ENCODE peak calls at places on chromosome 22, in nine cellular contexts. P, K, L, M, S, O, J, X and E are unnamed samples.

GRCh38 chr22:28051787-28052356 is 132.8 kb upstream of the PITPNB start:
- DNase-seq in P (peak), K (peak), L (peak), M (peak), S (peak), O (peak), J (peak), X (peak), E (no peak)

GRCh38 chr22:43922123-43922522 is 1.5 kb upstream of the PNPLA3 start:
- DNase-seq in P (no peak), K (no peak), L (no peak), M (peak), S (no peak), O (no peak), J (no peak), X (no peak), E (no peak)

GRCh38 chr22:35631597-35631996 is 14.5 kb upstream of the MB start:
- DNase-seq in P (peak), K (no peak), L (peak), M (no peak), S (peak), O (peak), J (peak), X (peak), E (no peak)

GRCh38 chr22:36445158-36445668 is 36.2 kb downstream of the TXN2 start:
- DNase-seq in P (peak), K (peak), L (no peak), M (no peak), S (no peak), O (no peak), J (no peak), X (no peak), E (no peak)

GRCh38 chr22:27583930-27584329 is 217.6 kb downstream of the MN1 start:
- DNase-seq in P (no peak), K (no peak), L (no peak), M (no peak), S (no peak), O (no peak), J (no peak), X (no peak), E (no peak)

GRCh38 chr22:49620666-49621065 is 207.0 kb downstream of the BRD1 start:
- DNase-seq in P (no peak), K (no peak), L (no peak), M (no peak), S (no peak), O (no peak), J (no peak), X (no peak), E (no peak)

GRCh38 chr22:30541979-30542810 is 4.3 kb downstream of the SEC14L6 start:
- DNase-seq in P (no peak), K (peak), L (no peak), M (peak), S (peak), O (no peak), J (no peak), X (no peak), E (no peak)

GRCh38 chr22:39448205-39449054 is 8.4 kb upstream of the MGAT3 start:
- DNase-seq in P (no peak), K (no peak), L (no peak), M (no peak), S (no peak), O (no peak), J (no peak), X (no peak), E (no peak)

GRCh38 chr22:24414984-24415945 is 12.1 kb upstream of the ADORA2A start:
- DNase-seq in P (no peak), K (no peak), L (no peak), M (no peak), S (no peak), O (no peak), J (no peak), X (no peak), E (no peak)

GRCh38 chr22:42902875-42903510 is 45.9 kb upstream of the ARFGAP3 start:
- DNase-seq in P (peak), K (no peak), L (no peak), M (peak), S (no peak), O (no peak), J (no peak), X (no peak), E (no peak)

GRCh38 chr22:23536821-23537345 is 43.2 kb downstream of the IGLL1 start:
- DNase-seq in P (no peak), K (no peak), L (no peak), M (no peak), S (no peak), O (no peak), J (no peak), X (no peak), E (no peak)

GRCh38 chr22:50342651-50343540 is at the start of gene PPP6R2:
- DNase-seq in P (peak), K (peak), L (peak), M (peak), S (peak), O (peak), J (peak), X (peak), E (peak)

GRCh38 chr22:49100316-49100715 is 727.4 kb downstream of the BRD1 start:
- DNase-seq in P (no peak), K (no peak), L (no peak), M (no peak), S (no peak), O (no peak), J (no peak), X (no peak), E (no peak)

GRCh38 chr22:44707178-44707577 is 5.2 kb downstream of the PRR5 start:
- DNase-seq in P (no peak), K (no peak), L (no peak), M (no peak), S (no peak), O (no peak), J (no peak), X (no peak), E (no peak)

GRCh38 chr22:23098718-23099524 is 28.6 kb downstream of the GNAZ start:
- DNase-seq in P (no peak), K (peak), L (no peak), M (no peak), S (no peak), O (no peak), J (peak), X (no peak), E (no peak)

GRCh38 chr22:27327497-27327896 is 474.1 kb downstream of the MN1 start:
- DNase-seq in P (no peak), K (no peak), L (no peak), M (no peak), S (no peak), O (no peak), J (no peak), X (no peak), E (no peak)

GRCh38 chr22:30598986-30599385 is 7.3 kb upstream of the PES1 start:
- DNase-seq in P (no peak), K (no peak), L (no peak), M (no peak), S (no peak), O (no peak), J (no peak), X (no peak), E (no peak)

GRCh38 chr22:30635273-30636225 is at the start of gene SLC35E4:
- DNase-seq in P (peak), K (peak), L (peak), M (peak), S (peak), O (peak), J (peak), X (peak), E (peak)

GRCh38 chr22:17774206-17774927 is at the start of gene BID:
- DNase-seq in P (no peak), K (peak), L (peak), M (peak), S (peak), O (no peak), J (peak), X (peak), E (peak)

GRCh38 chr22:20213833-20214708 is 54.0 kb downstream of the RTN4R start:
- DNase-seq in P (no peak), K (no peak), L (no peak), M (no peak), S (no peak), O (no peak), J (no peak), X (no peak), E (no peak)

GRCh38 chr22:50059185-50059880 is 1.2 kb upstream of the TTLL8 start:
- DNase-seq in P (peak), K (no peak), L (no peak), M (peak), S (peak), O (peak), J (no peak), X (no peak), E (no peak)

GRCh38 chr22:23282089-23282501 is 101.8 kb downstream of the BCR start:
- DNase-seq in P (peak), K (peak), L (no peak), M (no peak), S (no peak), O (peak), J (peak), X (no peak), E (no peak)

GRCh38 chr22:47084226-47084625 is 321.8 kb downstream of the TBC1D22A start:
- DNase-seq in P (no peak), K (no peak), L (no peak), M (no peak), S (no peak), O (no peak), J (no peak), X (no peak), E (no peak)

GRCh38 chr22:39176067-39176621 is 23.7 kb upstream of the CBX7 start:
- DNase-seq in P (peak), K (peak), L (no peak), M (peak), S (no peak), O (peak), J (no peak), X (no peak), E (no peak)

GRCh38 chr22:35923026-35923425 is 105.6 kb downstream of the RBFOX2 start:
- DNase-seq in P (no peak), K (no peak), L (no peak), M (no peak), S (no peak), O (no peak), J (no peak), X (no peak), E (no peak)

GRCh38 chr22:38170469-38170868 is 11.2 kb downstream of the PLA2G6 start:
- DNase-seq in P (no peak), K (no peak), L (no peak), M (no peak), S (no peak), O (no peak), J (no peak), X (no peak), E (no peak)

GRCh38 chr22:49976439-49977175 is 16.0 kb downstream of the PIM3 start:
- DNase-seq in P (no peak), K (no peak), L (no peak), M (no peak), S (no peak), O (peak), J (no peak), X (peak), E (peak)

GRCh38 chr22:38218661-38219331 is 17.0 kb downstream of the MAFF start:
- DNase-seq in P (peak), K (peak), L (peak), M (peak), S (no peak), O (peak), J (peak), X (peak), E (no peak)

GRCh38 chr22:46915978-46916730 is 153.7 kb downstream of the TBC1D22A start:
- DNase-seq in P (no peak), K (no peak), L (no peak), M (no peak), S (no peak), O (no peak), J (peak), X (no peak), E (no peak)

GRCh38 chr22:49972163-49973017 is 11.8 kb downstream of the PIM3 start:
- DNase-seq in P (no peak), K (no peak), L (no peak), M (no peak), S (peak), O (no peak), J (peak), X (no peak), E (peak)

GRCh38 chr22:49967333-49968241 is 7.0 kb downstream of the PIM3 start:
- DNase-seq in P (no peak), K (no peak), L (no peak), M (peak), S (peak), O (no peak), J (peak), X (no peak), E (peak)

GRCh38 chr22:26891431-26891830 is 234.0 kb downstream of the MIAT start:
- DNase-seq in P (no peak), K (peak), L (no peak), M (no peak), S (no peak), O (no peak), J (no peak), X (no peak), E (no peak)

GRCh38 chr22:47994045-47994444 is 1231.6 kb downstream of the TBC1D22A start:
- DNase-seq in P (no peak), K (no peak), L (no peak), M (no peak), S (no peak), O (no peak), J (no peak), X (no peak), E (no peak)

GRCh38 chr22:29306830-29307657 is 594 bp downstream of the GAS2L1 start:
- DNase-seq in P (peak), K (peak), L (no peak), M (peak), S (peak), O (peak), J (peak), X (peak), E (no peak)
- TF ChIP-seq CTCF in P (no peak), K (no peak), L (no peak), M (peak), S (peak), O (peak), J (no peak), X (no peak), E (no peak)

GRCh38 chr22:19111140-19111539 is 11.1 kb downstream of the DGCR2 start:
- DNase-seq in P (no peak), K (no peak), L (no peak), M (peak), S (no peak), O (no peak), J (no peak), X (no peak), E (no peak)
- TF ChIP-seq CTCF in P (no peak), K (no peak), L (no peak), M (no peak), S (no peak), O (no peak), J (no peak), X (no peak), E (no peak)

DNA sequence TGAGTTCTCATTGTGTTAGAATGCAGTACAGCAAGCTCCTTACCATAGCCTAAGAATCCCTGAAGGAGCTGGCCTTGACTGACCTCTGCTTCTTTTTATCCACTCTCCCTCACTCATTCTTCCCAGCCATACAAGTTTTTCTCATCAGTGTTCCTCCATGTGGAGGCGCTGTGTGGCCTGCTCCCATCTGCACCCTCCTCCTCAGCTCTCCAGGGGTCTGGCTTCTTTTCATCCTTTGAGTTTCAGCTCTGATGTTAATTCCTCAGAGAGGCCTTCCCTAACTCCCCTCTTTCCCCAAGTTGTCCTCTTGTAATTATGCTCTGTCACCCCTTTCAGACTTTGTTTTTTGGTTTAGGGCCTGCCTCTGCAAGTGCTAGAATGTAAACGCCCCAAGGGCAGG is 144.8 kb downstream of the WNT7B start:
- DNase-seq in P (no peak), K (no peak), L (no peak), M (no peak), S (no peak), O (no peak), J (no peak), X (no peak), E (no peak)
- TF ChIP-seq CTCF in P (no peak), K (no peak), L (no peak), M (peak), S (peak), O (no peak), J (no peak), X (no peak), E (no peak)

GRCh38 chr22:40592352-40593113 is 44.0 kb downstream of the MRTFA start:
- DNase-seq in P (no peak), K (no peak), L (no peak), M (no peak), S (no peak), O (no peak), J (peak), X (peak), E (no peak)

GRCh38 chr22:40594924-40595323 is 41.6 kb downstream of the MRTFA start:
- DNase-seq in P (peak), K (no peak), L (no peak), M (no peak), S (no peak), O (no peak), J (no peak), X (no peak), E (no peak)

GRCh38 chr22:40594346-40594745 is 42.2 kb downstream of the MRTFA start:
- DNase-seq in P (no peak), K (no peak), L (no peak), M (no peak), S (no peak), O (no peak), J (no peak), X (no peak), E (no peak)

GRCh38 chr22:40595497-40596234 is 40.9 kb downstream of the MRTFA start:
- DNase-seq in P (peak), K (no peak), L (no peak), M (no peak), S (no peak), O (no peak), J (no peak), X (no peak), E (no peak)

GRCh38 chr22:40593460-40594273 is 42.9 kb downstream of the MRTFA start:
- DNase-seq in P (no peak), K (no peak), L (no peak), M (no peak), S (no peak), O (no peak), J (no peak), X (peak), E (no peak)
- TF ChIP-seq CTCF in P (no peak), K (no peak), L (no peak), M (no peak), S (no peak), O (no peak), J (no peak), X (no peak), E (no peak)